ENCODE peak calls at places on chromosomes 2 and 18, in eight cellular contexts. One of them, this sample, is unnamed. For H3K36me3, the result is how much of the 10 kb centered on the place peaks cover.

GRCh38 chr2:169512525-169512924 is 3.0 kb downstream of the KLHL41 start:
- DNase-seq in left ventricle myocardium inferior: no peak
- DNase-seq in kidney epithelial cell: no peak
- DNase-seq in CD8-positive, alpha-beta memory T cell: no peak
- DNase-seq in fibroblast of lung: peak
- DNase-seq in testis: no peak
- DNase-seq in lower lobe of right lung: no peak
- DNase-seq in breast epithelium: no peak
- DNase-seq in this sample: no peak

GRCh38 chr2:3726511-3726910 is 23.1 kb downstream of the DCDC2C start:
- DNase-seq in left ventricle myocardium inferior: no peak
- DNase-seq in kidney epithelial cell: no peak
- DNase-seq in CD8-positive, alpha-beta memory T cell: no peak
- DNase-seq in fibroblast of lung: no peak
- DNase-seq in testis: no peak
- DNase-seq in lower lobe of right lung: no peak
- DNase-seq in breast epithelium: no peak
- DNase-seq in this sample: no peak

GRCh38 chr2:241563981-241564595 is 5.5 kb downstream of the BOK start:
- DNase-seq in left ventricle myocardium inferior: no peak
- DNase-seq in kidney epithelial cell: no peak
- DNase-seq in CD8-positive, alpha-beta memory T cell: no peak
- DNase-seq in fibroblast of lung: no peak
- DNase-seq in testis: no peak
- DNase-seq in lower lobe of right lung: peak
- DNase-seq in breast epithelium: no peak
- DNase-seq in this sample: no peak

GRCh38 chr2:229174794-229175529 is 96.1 kb downstream of the PID1 start:
- DNase-seq in left ventricle myocardium inferior: no peak
- DNase-seq in kidney epithelial cell: no peak
- DNase-seq in CD8-positive, alpha-beta memory T cell: no peak
- DNase-seq in fibroblast of lung: peak
- DNase-seq in testis: no peak
- DNase-seq in lower lobe of right lung: no peak
- DNase-seq in breast epithelium: no peak
- DNase-seq in this sample: peak

GRCh38 chr18:79924814-79925655 is 26.4 kb downstream of the SLC66A2 start:
- DNase-seq in left ventricle myocardium inferior: no peak
- DNase-seq in kidney epithelial cell: no peak
- DNase-seq in CD8-positive, alpha-beta memory T cell: no peak
- DNase-seq in fibroblast of lung: no peak
- DNase-seq in testis: peak
- DNase-seq in lower lobe of right lung: peak
- DNase-seq in breast epithelium: peak
- DNase-seq in this sample: no peak

GRCh38 chr2:129661942-129662341 is 317.5 kb upstream of the RAB6C start:
- DNase-seq in left ventricle myocardium inferior: no peak
- DNase-seq in kidney epithelial cell: no peak
- DNase-seq in CD8-positive, alpha-beta memory T cell: no peak
- DNase-seq in fibroblast of lung: no peak
- DNase-seq in testis: no peak
- DNase-seq in lower lobe of right lung: no peak
- DNase-seq in breast epithelium: no peak
- DNase-seq in this sample: no peak

GRCh38 chr18:56453576-56453975 is 184.8 kb downstream of the TXNL1 start:
- DNase-seq in left ventricle myocardium inferior: no peak
- DNase-seq in kidney epithelial cell: no peak
- DNase-seq in CD8-positive, alpha-beta memory T cell: no peak
- DNase-seq in fibroblast of lung: no peak
- DNase-seq in testis: no peak
- DNase-seq in lower lobe of right lung: no peak
- DNase-seq in breast epithelium: no peak
- DNase-seq in this sample: no peak

GRCh38 chr2:213188971-213189899 is 37.8 kb upstream of the IKZF2 start:
- DNase-seq in left ventricle myocardium inferior: no peak
- DNase-seq in kidney epithelial cell: no peak
- DNase-seq in CD8-positive, alpha-beta memory T cell: no peak
- DNase-seq in fibroblast of lung: peak
- DNase-seq in testis: peak
- DNase-seq in lower lobe of right lung: peak
- DNase-seq in breast epithelium: no peak
- DNase-seq in this sample: peak

DNA sequence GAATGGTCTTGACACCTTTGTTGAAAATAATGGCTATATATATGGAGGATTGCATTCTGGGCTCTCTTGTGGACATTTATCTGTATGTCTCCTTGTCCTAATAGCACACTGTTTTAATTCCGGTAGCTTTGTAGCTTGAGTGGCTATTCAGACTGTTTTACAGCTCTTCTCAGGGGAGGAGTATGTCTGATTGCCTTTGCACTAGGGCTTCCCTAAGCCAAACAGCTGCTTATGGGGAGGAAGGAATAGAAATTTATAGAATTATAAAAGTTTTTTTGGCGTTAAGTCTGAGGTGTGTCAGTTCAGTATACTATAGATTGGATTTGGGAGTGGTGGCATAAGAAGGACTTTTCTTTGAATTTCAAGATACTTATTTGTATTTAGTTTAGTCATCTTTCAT is 12.6 kb downstream of the SEH1L start:
- DNase-seq in left ventricle myocardium inferior: no peak
- DNase-seq in kidney epithelial cell: no peak
- DNase-seq in CD8-positive, alpha-beta memory T cell: no peak
- DNase-seq in fibroblast of lung: no peak
- DNase-seq in testis: no peak
- DNase-seq in lower lobe of right lung: no peak
- DNase-seq in breast epithelium: no peak
- DNase-seq in this sample: no peak
- H3K36me3 ChIP-seq in left ventricle myocardium inferior: half or more
- H3K36me3 ChIP-seq in kidney epithelial cell: under half
- H3K36me3 ChIP-seq in CD8-positive, alpha-beta memory T cell: under half
- H3K36me3 ChIP-seq in fibroblast of lung: under half
- H3K36me3 ChIP-seq in testis: under half
- H3K36me3 ChIP-seq in lower lobe of right lung: half or more
- H3K36me3 ChIP-seq in breast epithelium: under half
- H3K36me3 ChIP-seq in this sample: under half

DNA sequence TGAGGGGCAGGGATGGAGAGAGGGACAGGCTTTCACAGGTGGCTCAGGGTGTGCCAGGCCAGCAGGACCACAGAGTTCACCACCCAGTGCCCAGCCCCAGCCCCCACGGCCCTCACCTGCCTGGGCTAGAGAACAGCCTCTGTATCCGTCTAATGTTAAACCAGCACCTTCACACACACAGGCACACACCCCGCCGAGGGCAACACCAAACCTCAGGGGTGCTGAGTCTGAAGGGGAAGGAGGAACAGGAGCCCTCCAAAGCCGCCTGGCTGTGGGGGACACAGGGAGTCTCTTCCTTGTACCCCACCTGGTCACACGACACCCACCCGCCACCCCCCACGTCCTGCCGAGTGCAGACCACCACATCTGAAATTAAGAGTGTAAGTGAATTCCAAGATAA is 205.8 kb upstream of the SALL3 start:
- DNase-seq in left ventricle myocardium inferior: no peak
- DNase-seq in kidney epithelial cell: no peak
- DNase-seq in CD8-positive, alpha-beta memory T cell: no peak
- DNase-seq in fibroblast of lung: no peak
- DNase-seq in testis: no peak
- DNase-seq in lower lobe of right lung: no peak
- DNase-seq in breast epithelium: no peak
- DNase-seq in this sample: no peak
- H3K36me3 ChIP-seq in left ventricle myocardium inferior: under half
- H3K36me3 ChIP-seq in kidney epithelial cell: under half
- H3K36me3 ChIP-seq in CD8-positive, alpha-beta memory T cell: under half
- H3K36me3 ChIP-seq in fibroblast of lung: under half
- H3K36me3 ChIP-seq in testis: under half
- H3K36me3 ChIP-seq in lower lobe of right lung: under half
- H3K36me3 ChIP-seq in breast epithelium: under half
- H3K36me3 ChIP-seq in this sample: under half

GRCh38 chr2:101860157-101860556 is 131.6 kb upstream of the IL1R2 start:
- DNase-seq in left ventricle myocardium inferior: no peak
- DNase-seq in kidney epithelial cell: no peak
- DNase-seq in CD8-positive, alpha-beta memory T cell: no peak
- DNase-seq in fibroblast of lung: no peak
- DNase-seq in testis: no peak
- DNase-seq in lower lobe of right lung: no peak
- DNase-seq in breast epithelium: no peak
- DNase-seq in this sample: no peak

GRCh38 chr2:101861382-101861781 is 130.4 kb upstream of the IL1R2 start:
- DNase-seq in left ventricle myocardium inferior: no peak
- DNase-seq in kidney epithelial cell: no peak
- DNase-seq in CD8-positive, alpha-beta memory T cell: no peak
- DNase-seq in fibroblast of lung: no peak
- DNase-seq in testis: no peak
- DNase-seq in lower lobe of right lung: no peak
- DNase-seq in breast epithelium: no peak
- DNase-seq in this sample: no peak

GRCh38 chr2:101859604-101860003 is 132.2 kb upstream of the IL1R2 start:
- DNase-seq in left ventricle myocardium inferior: no peak
- DNase-seq in kidney epithelial cell: no peak
- DNase-seq in CD8-positive, alpha-beta memory T cell: no peak
- DNase-seq in fibroblast of lung: no peak
- DNase-seq in testis: no peak
- DNase-seq in lower lobe of right lung: no peak
- DNase-seq in breast epithelium: no peak
- DNase-seq in this sample: no peak

GRCh38 chr2:101858910-101859309 is 132.8 kb upstream of the IL1R2 start:
- DNase-seq in left ventricle myocardium inferior: no peak
- DNase-seq in kidney epithelial cell: no peak
- DNase-seq in CD8-positive, alpha-beta memory T cell: no peak
- DNase-seq in fibroblast of lung: no peak
- DNase-seq in testis: no peak
- DNase-seq in lower lobe of right lung: no peak
- DNase-seq in breast epithelium: no peak
- DNase-seq in this sample: no peak

GRCh38 chr2:101860782-101861181 is 131.0 kb upstream of the IL1R2 start:
- DNase-seq in left ventricle myocardium inferior: no peak
- DNase-seq in kidney epithelial cell: no peak
- DNase-seq in CD8-positive, alpha-beta memory T cell: no peak
- DNase-seq in fibroblast of lung: no peak
- DNase-seq in testis: no peak
- DNase-seq in lower lobe of right lung: no peak
- DNase-seq in breast epithelium: no peak
- DNase-seq in this sample: no peak
- H3K36me3 ChIP-seq in left ventricle myocardium inferior: half or more
- H3K36me3 ChIP-seq in kidney epithelial cell: under half
- H3K36me3 ChIP-seq in CD8-positive, alpha-beta memory T cell: under half
- H3K36me3 ChIP-seq in fibroblast of lung: under half
- H3K36me3 ChIP-seq in testis: under half
- H3K36me3 ChIP-seq in lower lobe of right lung: half or more
- H3K36me3 ChIP-seq in breast epithelium: under half
- H3K36me3 ChIP-seq in this sample: under half

GRCh38 chr2:47056374-47056773 is 98.7 kb downstream of the STPG4 start:
- DNase-seq in left ventricle myocardium inferior: no peak
- DNase-seq in kidney epithelial cell: no peak
- DNase-seq in CD8-positive, alpha-beta memory T cell: no peak
- DNase-seq in fibroblast of lung: peak
- DNase-seq in testis: no peak
- DNase-seq in lower lobe of right lung: no peak
- DNase-seq in breast epithelium: no peak
- DNase-seq in this sample: no peak
- H3K36me3 ChIP-seq in left ventricle myocardium inferior: under half
- H3K36me3 ChIP-seq in kidney epithelial cell: under half
- H3K36me3 ChIP-seq in CD8-positive, alpha-beta memory T cell: under half
- H3K36me3 ChIP-seq in fibroblast of lung: under half
- H3K36me3 ChIP-seq in testis: under half
- H3K36me3 ChIP-seq in lower lobe of right lung: under half
- H3K36me3 ChIP-seq in breast epithelium: under half
- H3K36me3 ChIP-seq in this sample: under half

DNA sequence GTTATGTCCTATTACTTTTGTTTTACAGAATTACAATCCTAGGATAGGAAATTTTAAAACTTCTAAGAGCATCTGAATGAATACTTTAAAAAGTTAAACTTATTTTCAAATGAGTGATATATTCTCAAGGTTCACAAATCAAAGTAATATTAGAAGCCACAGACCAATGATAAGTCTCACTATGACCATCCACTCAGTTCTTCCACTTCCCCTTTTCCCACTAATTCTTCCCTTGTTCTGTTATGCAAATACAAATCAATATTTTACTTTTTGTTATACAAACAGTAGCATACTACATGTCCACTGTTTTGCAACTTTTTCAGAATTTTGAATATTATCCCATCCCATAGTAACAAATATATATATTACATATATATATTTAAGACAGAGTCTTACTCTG is 20.2 kb downstream of the USP37 start:
- DNase-seq in left ventricle myocardium inferior: no peak
- DNase-seq in kidney epithelial cell: no peak
- DNase-seq in CD8-positive, alpha-beta memory T cell: no peak
- DNase-seq in fibroblast of lung: no peak
- DNase-seq in testis: no peak
- DNase-seq in lower lobe of right lung: no peak
- DNase-seq in breast epithelium: no peak
- DNase-seq in this sample: no peak
- H3K36me3 ChIP-seq in left ventricle myocardium inferior: half or more
- H3K36me3 ChIP-seq in kidney epithelial cell: under half
- H3K36me3 ChIP-seq in CD8-positive, alpha-beta memory T cell: under half
- H3K36me3 ChIP-seq in fibroblast of lung: under half
- H3K36me3 ChIP-seq in testis: under half
- H3K36me3 ChIP-seq in lower lobe of right lung: half or more
- H3K36me3 ChIP-seq in breast epithelium: under half
- H3K36me3 ChIP-seq in this sample: half or more

GRCh38 chr2:226794751-226795171 is 4.9 kb downstream of the IRS1 start:
- DNase-seq in left ventricle myocardium inferior: no peak
- DNase-seq in kidney epithelial cell: no peak
- DNase-seq in CD8-positive, alpha-beta memory T cell: no peak
- DNase-seq in fibroblast of lung: peak
- DNase-seq in testis: peak
- DNase-seq in lower lobe of right lung: no peak
- DNase-seq in breast epithelium: no peak
- DNase-seq in this sample: peak
- H3K36me3 ChIP-seq in left ventricle myocardium inferior: under half
- H3K36me3 ChIP-seq in kidney epithelial cell: under half
- H3K36me3 ChIP-seq in CD8-positive, alpha-beta memory T cell: under half
- H3K36me3 ChIP-seq in fibroblast of lung: under half
- H3K36me3 ChIP-seq in testis: under half
- H3K36me3 ChIP-seq in lower lobe of right lung: under half
- H3K36me3 ChIP-seq in breast epithelium: under half
- H3K36me3 ChIP-seq in this sample: half or more

DNA sequence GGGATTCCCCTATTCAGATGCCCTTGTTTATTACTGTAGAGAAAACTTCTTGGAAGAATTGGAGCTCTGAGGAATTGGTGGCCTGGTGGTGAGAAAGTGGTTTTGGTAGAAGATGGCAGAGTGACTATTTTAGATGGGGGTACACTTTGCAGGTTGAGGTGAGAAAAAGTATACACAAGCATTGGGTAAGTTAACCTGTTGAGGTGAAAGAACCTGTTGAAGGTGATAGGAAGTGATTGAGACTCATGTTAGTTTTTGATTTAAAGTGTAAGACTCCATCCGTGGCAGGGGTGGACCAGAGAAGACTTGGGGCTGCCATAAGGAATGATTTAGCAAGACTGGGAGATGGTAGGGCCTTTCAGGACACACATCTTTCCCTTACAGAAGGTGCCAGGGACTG is 3.1 kb downstream of the CCT7 start:
- DNase-seq in left ventricle myocardium inferior: no peak
- DNase-seq in kidney epithelial cell: no peak
- DNase-seq in CD8-positive, alpha-beta memory T cell: no peak
- DNase-seq in fibroblast of lung: no peak
- DNase-seq in testis: no peak
- DNase-seq in lower lobe of right lung: no peak
- DNase-seq in breast epithelium: no peak
- DNase-seq in this sample: no peak
- H3K36me3 ChIP-seq in left ventricle myocardium inferior: under half
- H3K36me3 ChIP-seq in kidney epithelial cell: under half
- H3K36me3 ChIP-seq in CD8-positive, alpha-beta memory T cell: under half
- H3K36me3 ChIP-seq in fibroblast of lung: under half
- H3K36me3 ChIP-seq in testis: under half
- H3K36me3 ChIP-seq in lower lobe of right lung: under half
- H3K36me3 ChIP-seq in breast epithelium: under half
- H3K36me3 ChIP-seq in this sample: half or more